ENCODE peak calls at places on chromosomes 11 and 22, in ten cellular contexts. B is AG04450; G is endodermal cell; M is HCT116; I is PC-3; S is colonic mucosa; K is HepG2; N is breast epithelium; E is naive thymus-derived CD4-positive, alpha-beta T cell; J is ovary. R is an unnamed sample.

GRCh38 chr11:113814181-113814580 is 34.6 kb downstream of the CLDN25 start:
- DNase-seq in B (no peak), G (no peak), M (no peak), I (no peak), S (no peak), K (no peak), N (no peak), E (no peak), J (no peak), R (no peak)

GRCh38 chr11:110366234-110366633 is 63.5 kb upstream of the FDX1 start:
- DNase-seq in B (no peak), G (no peak), M (no peak), I (peak), S (no peak), K (no peak), N (peak), E (no peak), J (peak), R (no peak)

GRCh38 chr22:46464701-46465347 is 72.6 kb downstream of the CELSR1 start:
- DNase-seq in B (no peak), G (no peak), M (no peak), I (no peak), S (no peak), K (no peak), N (no peak), E (no peak), J (no peak), R (no peak)

GRCh38 chr11:61949169-61950034 is 749 bp upstream of the BEST1 start:
- DNase-seq in B (peak), G (peak), M (peak), I (no peak), S (peak), K (peak), N (peak), E (no peak), J (peak), R (peak)

GRCh38 chr22:41775976-41776375 is 24.5 kb upstream of the CCDC134 start:
- DNase-seq in B (no peak), G (no peak), M (no peak), I (no peak), S (no peak), K (no peak), N (no peak), E (no peak), J (no peak), R (no peak)

GRCh38 chr22:19234126-19234896 is 55.8 kb upstream of the SLC25A1 start:
- DNase-seq in B (no peak), G (no peak), M (no peak), I (no peak), S (no peak), K (no peak), N (no peak), E (no peak), J (no peak), R (no peak)

GRCh38 chr11:95650271-95650670 is 139.3 kb downstream of the FAM76B start:
- DNase-seq in B (no peak), G (no peak), M (no peak), I (no peak), S (no peak), K (no peak), N (no peak), E (no peak), J (no peak), R (no peak)

GRCh38 chr11:32029721-32030120 is 61.2 kb upstream of the RCN1 start:
- DNase-seq in B (no peak), G (no peak), M (no peak), I (no peak), S (no peak), K (no peak), N (no peak), E (no peak), J (no peak), R (no peak)

GRCh38 chr11:101553891-101554292 is 29.9 kb downstream of the TRPC6 start:
- DNase-seq in B (peak), G (no peak), M (no peak), I (no peak), S (no peak), K (no peak), N (no peak), E (no peak), J (no peak), R (no peak)

GRCh38 chr22:47422736-47423135 is 660.3 kb downstream of the TBC1D22A start:
- DNase-seq in B (no peak), G (no peak), M (no peak), I (no peak), S (no peak), K (no peak), N (no peak), E (no peak), J (no peak), R (no peak)

GRCh38 chr11:76243648-76244285 is 37.5 kb upstream of the WNT11 start:
- DNase-seq in B (no peak), G (no peak), M (no peak), I (no peak), S (no peak), K (no peak), N (no peak), E (no peak), J (no peak), R (no peak)
- H3K4me3 ChIP-seq in B (no peak), G (no peak), M (no peak), I (no peak), S (no peak), K (no peak), N (no peak), E (no peak), J (no peak), R (no peak)

GRCh38 chr22:24426859-24427499 is 420 bp upstream of the ADORA2A start:
- DNase-seq in B (no peak), G (no peak), M (no peak), I (no peak), S (no peak), K (no peak), N (no peak), E (peak), J (peak), R (no peak)

GRCh38 chr22:24424001-24424900 is 3.1 kb upstream of the ADORA2A start:
- DNase-seq in B (no peak), G (peak), M (no peak), I (no peak), S (no peak), K (no peak), N (no peak), E (peak), J (no peak), R (no peak)

GRCh38 chr22:24427500-24428164 is at the start of gene ADORA2A:
- DNase-seq in B (no peak), G (no peak), M (no peak), I (no peak), S (peak), K (no peak), N (no peak), E (peak), J (no peak), R (no peak)

GRCh38 chr22:24424901-24425775 is 2.3 kb upstream of the ADORA2A start:
- DNase-seq in B (no peak), G (no peak), M (no peak), I (no peak), S (no peak), K (no peak), N (no peak), E (no peak), J (no peak), R (no peak)

GRCh38 chr22:24426436-24426835 is 963 bp upstream of the ADORA2A start:
- DNase-seq in B (no peak), G (no peak), M (no peak), I (no peak), S (no peak), K (no peak), N (no peak), E (peak), J (no peak), R (no peak)
- H3K27ac ChIP-seq in B (no peak), G (no peak), M (no peak), I (no peak), S (peak), K (no peak), N (no peak), E (peak), J (no peak), R (no peak)

GRCh38 chr11:925158-925495 is 543 bp upstream of the AP2A2 start:
- DNase-seq in B (no peak), G (no peak), M (no peak), I (no peak), S (no peak), K (no peak), N (no peak), E (no peak), J (peak), R (no peak)
- H3K4me3 ChIP-seq in B (no peak), G (no peak), M (no peak), I (no peak), S (peak), K (peak), N (peak), E (no peak), J (peak), R (peak)

GRCh38 chr11:74756571-74756970 is 7.9 kb downstream of the RNF169 start:
- DNase-seq in B (no peak), G (no peak), M (no peak), I (no peak), S (no peak), K (peak), N (no peak), E (no peak), J (no peak), R (no peak)

GRCh38 chr11:74755395-74755995 is 6.8 kb downstream of the RNF169 start:
- DNase-seq in B (no peak), G (peak), M (no peak), I (no peak), S (no peak), K (no peak), N (no peak), E (no peak), J (no peak), R (no peak)

GRCh38 chr11:74749127-74749964 is 697 bp downstream of the RNF169 start:
- DNase-seq in B (no peak), G (peak), M (peak), I (peak), S (peak), K (peak), N (peak), E (peak), J (peak), R (peak)

GRCh38 chr11:74749965-74750296 is 1.3 kb downstream of the RNF169 start:
- DNase-seq in B (no peak), G (no peak), M (no peak), I (peak), S (no peak), K (no peak), N (no peak), E (peak), J (no peak), R (no peak)

DNA sequence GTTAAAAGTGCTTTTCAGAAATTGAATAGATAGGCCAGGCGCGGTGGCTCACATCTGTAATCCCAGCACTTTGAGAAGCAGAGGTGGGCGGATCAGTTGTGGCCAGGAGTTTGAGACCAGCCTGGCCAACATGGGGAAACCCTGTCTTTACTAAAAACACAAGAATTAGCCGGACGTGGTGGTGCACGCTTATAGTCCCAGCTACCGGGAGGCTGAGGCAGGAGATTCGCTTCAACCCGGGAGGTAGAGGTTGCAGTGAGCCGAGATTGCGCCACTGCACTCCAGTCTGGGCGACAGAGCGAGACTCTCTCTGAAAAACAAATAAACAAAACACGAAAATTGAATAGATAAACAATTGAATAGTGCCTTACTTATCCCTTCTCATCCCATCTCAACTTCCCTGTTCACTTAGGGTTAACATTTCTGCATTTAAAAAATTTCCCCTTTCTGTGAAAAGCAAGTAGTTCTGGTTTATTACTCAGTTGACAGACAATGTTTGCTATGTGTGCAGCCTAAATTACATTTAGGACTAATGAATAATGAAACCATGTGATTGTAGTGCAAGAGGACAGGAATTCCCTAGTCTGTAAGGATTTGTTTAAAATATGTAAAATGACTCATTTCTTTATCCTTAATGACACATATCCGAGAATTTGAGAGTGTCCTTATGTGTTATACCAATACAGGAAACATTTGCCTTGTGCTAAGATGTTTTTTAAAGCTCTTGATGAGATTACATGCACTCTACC is 6.0 kb downstream of the RNF169 start:
- DNase-seq in B (peak), G (no peak), M (no peak), I (peak), S (no peak), K (no peak), N (no peak), E (no peak), J (no peak), R (no peak)
- H3K27ac ChIP-seq in B (peak), G (no peak), M (no peak), I (peak), S (no peak), K (no peak), N (no peak), E (no peak), J (no peak), R (no peak)

GRCh38 chr22:26712158-26712557 is 54.8 kb downstream of the MIAT start:
- DNase-seq in B (no peak), G (no peak), M (no peak), I (no peak), S (no peak), K (no peak), N (no peak), E (no peak), J (no peak), R (no peak)

GRCh38 chr22:26708256-26709009 is 51.0 kb downstream of the MIAT start:
- DNase-seq in B (no peak), G (no peak), M (no peak), I (no peak), S (no peak), K (no peak), N (no peak), E (no peak), J (no peak), R (no peak)

GRCh38 chr22:26707581-26707980 is 50.2 kb downstream of the MIAT start:
- DNase-seq in B (no peak), G (no peak), M (no peak), I (no peak), S (no peak), K (no peak), N (no peak), E (no peak), J (no peak), R (no peak)

GRCh38 chr22:26711205-26711958 is 54.0 kb downstream of the MIAT start:
- DNase-seq in B (peak), G (no peak), M (no peak), I (no peak), S (no peak), K (no peak), N (no peak), E (no peak), J (no peak), R (peak)

DNA sequence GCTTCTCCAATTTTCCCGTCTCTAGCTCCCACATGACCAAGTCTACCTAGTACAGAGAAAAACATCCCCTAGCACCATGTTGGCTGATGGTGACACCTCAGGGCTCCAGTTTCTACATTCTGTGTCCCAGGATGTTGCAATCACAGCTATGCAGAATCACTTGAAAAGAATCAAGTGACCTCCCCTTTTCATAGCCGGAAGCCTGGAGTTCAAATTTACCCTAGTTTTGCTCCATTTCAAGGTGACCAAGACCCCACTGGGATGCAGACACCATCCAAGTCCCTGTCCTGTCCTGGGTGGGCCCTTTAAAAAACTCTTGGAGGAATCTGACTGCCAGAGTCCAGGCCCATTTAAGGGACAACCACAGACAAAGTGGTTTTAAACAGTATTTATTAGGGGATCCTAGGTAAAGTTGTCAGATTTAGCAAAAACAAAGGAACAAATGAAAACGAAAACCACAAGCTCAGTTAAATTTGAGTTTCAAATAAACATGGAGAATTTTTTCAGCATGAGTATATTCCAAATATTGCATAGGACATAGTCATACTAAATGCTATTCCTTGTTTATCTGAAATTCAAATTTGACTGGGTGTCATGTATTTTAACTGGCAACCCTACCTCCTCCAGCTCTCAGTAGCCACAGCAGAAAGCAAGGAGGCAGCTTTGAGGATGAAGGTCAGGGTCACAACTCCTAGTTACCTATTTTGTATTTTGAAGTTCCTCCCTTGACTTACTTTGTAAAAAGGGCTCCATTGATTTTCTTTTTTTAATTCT is 52.4 kb downstream of the MIAT start:
- DNase-seq in B (peak), G (no peak), M (no peak), I (no peak), S (no peak), K (no peak), N (no peak), E (no peak), J (no peak), R (no peak)
- H3K4me3 ChIP-seq in B (no peak), G (no peak), M (no peak), I (no peak), S (no peak), K (no peak), N (no peak), E (no peak), J (no peak), R (no peak)

DNA sequence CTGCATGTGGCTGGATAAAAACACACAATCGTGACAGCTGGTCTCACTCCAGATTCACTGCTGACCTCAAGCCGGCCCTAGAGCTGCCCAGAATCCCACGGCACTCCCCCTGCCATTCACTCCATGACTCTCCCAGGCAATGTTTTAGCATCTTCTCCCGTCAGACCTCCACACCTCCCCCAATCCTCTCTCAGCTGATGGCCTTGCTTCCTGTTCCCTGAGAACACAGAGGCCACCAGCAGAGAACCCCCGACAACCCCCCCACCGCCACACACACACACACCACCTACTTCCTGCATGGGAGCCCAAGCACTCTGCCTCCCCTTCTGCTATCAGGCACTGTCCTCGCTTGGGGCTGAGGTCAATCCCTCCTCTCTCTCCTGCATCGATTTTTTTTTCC is 9.3 kb downstream of the TNKS1BP1 start:
- DNase-seq in B (no peak), G (peak), M (no peak), I (no peak), S (no peak), K (no peak), N (no peak), E (no peak), J (no peak), R (no peak)
- H3K27ac ChIP-seq in B (no peak), G (no peak), M (no peak), I (no peak), S (no peak), K (no peak), N (peak), E (no peak), J (peak), R (peak)

DNA sequence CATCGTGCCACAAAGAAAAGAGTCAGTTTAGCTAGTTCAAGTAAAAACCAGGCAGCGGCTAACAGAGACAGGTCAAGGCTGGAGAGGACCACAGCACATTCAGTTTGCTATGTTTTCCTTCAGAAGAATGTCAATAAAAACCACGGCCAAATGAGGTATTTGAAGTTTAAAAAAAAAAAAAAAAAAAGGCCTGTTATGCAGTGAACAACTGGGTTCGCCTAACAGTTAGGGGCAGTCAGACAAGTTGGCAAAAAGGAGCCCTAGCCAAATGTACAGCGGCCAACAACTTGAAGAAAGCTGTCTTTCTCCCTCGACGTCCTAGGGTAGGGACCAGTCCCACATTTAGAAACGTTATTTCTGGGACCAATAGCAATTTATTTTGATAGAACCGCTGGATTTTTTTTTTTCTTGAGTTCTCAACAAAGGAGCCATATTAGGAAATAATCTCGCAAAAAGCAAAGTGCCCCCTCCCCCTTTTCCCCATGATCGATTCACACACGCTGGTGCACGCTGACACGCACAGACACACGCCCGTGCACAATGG is 237.8 kb downstream of the TTC28 start:
- DNase-seq in B (no peak), G (no peak), M (no peak), I (no peak), S (no peak), K (peak), N (no peak), E (no peak), J (peak), R (no peak)
- H3K4me3 ChIP-seq in B (peak), G (peak), M (no peak), I (no peak), S (peak), K (peak), N (peak), E (peak), J (peak), R (peak)

GRCh38 chr22:28728621-28729313 is 12.9 kb downstream of the CHEK2 start:
- DNase-seq in B (no peak), G (no peak), M (no peak), I (no peak), S (no peak), K (no peak), N (no peak), E (no peak), J (no peak), R (no peak)
- H3K27ac ChIP-seq in B (no peak), G (no peak), M (no peak), I (no peak), S (no peak), K (no peak), N (no peak), E (no peak), J (no peak), R (no peak)

DNA sequence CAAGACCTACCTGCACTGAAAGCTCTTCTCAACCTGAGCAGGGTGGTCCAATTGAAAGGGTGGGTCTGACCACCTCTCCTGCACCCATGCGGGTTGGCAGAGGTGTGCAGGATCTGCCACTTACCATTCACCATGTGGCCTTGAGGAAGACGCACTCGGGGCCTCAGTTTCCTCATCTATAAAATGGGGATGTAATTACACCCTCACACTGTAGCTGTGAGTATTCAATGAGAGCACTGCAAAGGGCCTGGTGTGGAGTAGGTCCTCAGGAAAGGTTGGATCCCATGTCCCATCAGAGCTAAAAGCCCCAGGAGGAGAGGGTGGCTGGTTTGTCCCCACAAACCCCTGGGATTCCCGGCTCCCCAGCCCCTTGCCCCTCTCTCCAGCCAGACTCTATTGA is 557 bp upstream of the TAGLN start:
- DNase-seq in B (no peak), G (no peak), M (no peak), I (no peak), S (no peak), K (no peak), N (no peak), E (no peak), J (peak), R (no peak)
- H3K4me3 ChIP-seq in B (peak), G (peak), M (no peak), I (no peak), S (no peak), K (no peak), N (peak), E (no peak), J (peak), R (peak)

DNA sequence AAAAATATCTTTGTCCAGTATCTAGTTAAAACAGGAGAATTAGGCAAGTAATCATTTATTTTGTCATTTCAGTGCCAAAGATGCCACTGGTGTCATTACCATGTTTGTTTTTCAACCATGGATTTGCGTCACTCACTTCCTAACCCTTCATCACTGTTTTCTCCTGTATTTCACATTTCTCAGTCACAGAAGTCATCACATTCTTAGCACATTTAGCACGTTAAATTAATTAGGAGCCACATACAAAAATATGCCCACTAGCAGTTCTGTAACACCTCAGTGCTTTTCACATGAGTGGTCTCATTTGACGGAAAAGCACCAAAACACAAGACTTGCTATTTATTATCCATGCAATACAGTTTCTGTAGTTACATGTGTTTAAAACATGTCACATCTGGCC is 546.0 kb downstream of the METTL15 start:
- DNase-seq in B (no peak), G (no peak), M (no peak), I (no peak), S (no peak), K (no peak), N (no peak), E (no peak), J (no peak), R (no peak)
- H3K27ac ChIP-seq in B (no peak), G (no peak), M (no peak), I (no peak), S (no peak), K (no peak), N (no peak), E (no peak), J (no peak), R (no peak)